ENCODE peak calls at places on chromosomes 5 and 9, in five cellular contexts. C, Y, G, O and P are unnamed samples.

GRCh38 chr5:171606414-171607024 is 179.1 kb upstream of the SMIM23 start:
- DNase-seq in C (peak), Y (peak), G (no peak), O (no peak), P (peak)

GRCh38 chr5:76547242-76547890 is 75.8 kb downstream of the F2RL2 start:
- DNase-seq in C (no peak), Y (no peak), G (no peak), O (peak), P (peak)

GRCh38 chr9:99134893-99135341 is 30.0 kb downstream of the TGFBR1 start:
- DNase-seq in C (peak), Y (no peak), G (no peak), O (no peak), P (peak)

GRCh38 chr9:125493861-125494554 is 213.0 kb downstream of the MAPKAP1 start:
- DNase-seq in C (peak), Y (no peak), G (no peak), O (no peak), P (peak)

GRCh38 chr9:30935730-30936129 is 1448.7 kb upstream of the ACO1 start:
- DNase-seq in C (no peak), Y (no peak), G (no peak), O (no peak), P (no peak)

GRCh38 chr9:88583901-88584596 is 49.1 kb downstream of the NXNL2 start:
- DNase-seq in C (peak), Y (no peak), G (no peak), O (no peak), P (peak)

GRCh38 chr9:88794100-88794499 is 197.2 kb upstream of the S1PR3 start:
- DNase-seq in C (no peak), Y (no peak), G (no peak), O (no peak), P (no peak)

GRCh38 chr5:96142786-96143434 is 181.3 kb upstream of the ELL2 start:
- DNase-seq in C (peak), Y (no peak), G (no peak), O (no peak), P (peak)

GRCh38 chr5:122112733-122113558 is 16.4 kb upstream of the ZNF474 start:
- DNase-seq in C (no peak), Y (peak), G (no peak), O (no peak), P (no peak)

GRCh38 chr5:37991267-37991902 is 151.5 kb upstream of the GDNF start:
- DNase-seq in C (no peak), Y (no peak), G (no peak), O (no peak), P (no peak)

GRCh38 chr5:60325870-60326269 is 374.1 kb downstream of the DEPDC1B start:
- DNase-seq in C (no peak), Y (no peak), G (no peak), O (no peak), P (no peak)

GRCh38 chr5:93585753-93586385 is 2.8 kb downstream of the NR2F1 start:
- DNase-seq in C (peak), Y (no peak), G (no peak), O (no peak), P (peak)

GRCh38 chr9:113772121-113772885 is 103.8 kb upstream of the ZNF618 start:
- DNase-seq in C (peak), Y (no peak), G (no peak), O (no peak), P (peak)

GRCh38 chr5:155699385-155699784 is 627.6 kb upstream of the SGCD start:
- DNase-seq in C (no peak), Y (no peak), G (no peak), O (no peak), P (no peak)

GRCh38 chr5:172412724-172413260 is 41.5 kb downstream of the SH3PXD2B start:
- DNase-seq in C (peak), Y (no peak), G (no peak), O (no peak), P (peak)

GRCh38 chr5:91266184-91266705 is 116.9 kb downstream of the ARRDC3 start:
- DNase-seq in C (peak), Y (peak), G (no peak), O (no peak), P (peak)

GRCh38 chr9:14165376-14166035 is 148.4 kb downstream of the NFIB start:
- DNase-seq in C (no peak), Y (no peak), G (peak), O (no peak), P (no peak)

GRCh38 chr5:39005566-39006232 is 68.5 kb downstream of the RICTOR start:
- DNase-seq in C (peak), Y (no peak), G (no peak), O (no peak), P (peak)

GRCh38 chr9:38018964-38019602 is 49.9 kb downstream of the SHB start:
- DNase-seq in C (peak), Y (no peak), G (peak), O (no peak), P (peak)

GRCh38 chr5:115472601-115473000 is 72.0 kb downstream of the FEM1C start:
- DNase-seq in C (no peak), Y (no peak), G (peak), O (no peak), P (no peak)

GRCh38 chr5:96318569-96319100 is 114.4 kb downstream of the PCSK1 start:
- DNase-seq in C (no peak), Y (no peak), G (peak), O (no peak), P (no peak)

GRCh38 chr9:98007251-98007928 is 24.2 kb downstream of the ANP32B start:
- DNase-seq in C (no peak), Y (no peak), G (no peak), O (no peak), P (no peak)

GRCh38 chr9:120770923-120771322 is 22.3 kb downstream of the FBXW2 start:
- DNase-seq in C (no peak), Y (no peak), G (no peak), O (no peak), P (no peak)